ENCODE peak calls at places on chromosomes 1 and 21, in nine cellular contexts. I is thoracic aorta; N is CD8-positive, alpha-beta memory T cell; L is kidney; E is caudate nucleus; V is heart left ventricle; A is breast epithelium; C is K562; W is right cardiac atrium. O is an unnamed sample.

GRCh38 chr1:170284016-170284415 is 138.3 kb downstream of the NTMT2 start:
- DNase-seq in I (no peak), N (no peak), L (no peak), E (no peak), V (no peak), A (no peak), C (no peak), W (no peak), O (no peak)

GRCh38 chr1:26336477-26337205 is 17.3 kb downstream of the CRYBG2 start:
- DNase-seq in I (no peak), N (peak), L (peak), E (no peak), V (peak), A (peak), C (peak), W (peak), O (no peak)

GRCh38 chr1:55463814-55464445 is 248.8 kb upstream of the USP24 start:
- DNase-seq in I (no peak), N (no peak), L (no peak), E (no peak), V (no peak), A (no peak), C (no peak), W (no peak), O (no peak)

GRCh38 chr1:216686860-216687545 is 36.2 kb downstream of the ESRRG start:
- DNase-seq in I (no peak), N (no peak), L (no peak), E (no peak), V (peak), A (no peak), C (no peak), W (peak), O (no peak)

GRCh38 chr1:1989102-1989542 is 14.5 kb downstream of the CFAP74 start:
- DNase-seq in I (no peak), N (no peak), L (peak), E (no peak), V (peak), A (no peak), C (peak), W (no peak), O (no peak)

GRCh38 chr21:28436286-28436932 is 556.3 kb downstream of the LTN1 start:
- DNase-seq in I (no peak), N (no peak), L (no peak), E (no peak), V (no peak), A (no peak), C (no peak), W (no peak), O (no peak)

GRCh38 chr1:188958461-188959115 is 1519.1 kb downstream of the BRINP3 start:
- DNase-seq in I (no peak), N (no peak), L (no peak), E (no peak), V (no peak), A (no peak), C (no peak), W (no peak), O (no peak)

GRCh38 chr1:70934197-70934961 is 113.2 kb downstream of the PTGER3 start:
- DNase-seq in I (no peak), N (no peak), L (no peak), E (no peak), V (no peak), A (no peak), C (no peak), W (no peak), O (no peak)

GRCh38 chr1:51340380-51340779 is 10.0 kb upstream of the TTC39A start:
- DNase-seq in I (no peak), N (no peak), L (no peak), E (no peak), V (no peak), A (no peak), C (peak), W (no peak), O (no peak)

GRCh38 chr1:54283997-54284385 is 84.0 kb downstream of the MRPL37 start:
- DNase-seq in I (no peak), N (no peak), L (no peak), E (no peak), V (no peak), A (no peak), C (no peak), W (no peak), O (no peak)

GRCh38 chr1:30617161-30617560 is 106.2 kb downstream of the MATN1 start:
- DNase-seq in I (no peak), N (no peak), L (no peak), E (no peak), V (no peak), A (no peak), C (no peak), W (no peak), O (no peak)

GRCh38 chr1:27327964-27328363 is 6.0 kb downstream of the TMEM222 start:
- DNase-seq in I (no peak), N (no peak), L (no peak), E (no peak), V (no peak), A (no peak), C (no peak), W (no peak), O (no peak)

GRCh38 chr1:211830055-211830329 is 571 bp downstream of the LPGAT1 start:
- DNase-seq in I (no peak), N (peak), L (peak), E (no peak), V (no peak), A (no peak), C (no peak), W (no peak), O (no peak)

GRCh38 chr21:42336065-42336464 is 14.7 kb downstream of the TFF2 start:
- DNase-seq in I (no peak), N (no peak), L (no peak), E (no peak), V (no peak), A (no peak), C (no peak), W (no peak), O (no peak)

DNA sequence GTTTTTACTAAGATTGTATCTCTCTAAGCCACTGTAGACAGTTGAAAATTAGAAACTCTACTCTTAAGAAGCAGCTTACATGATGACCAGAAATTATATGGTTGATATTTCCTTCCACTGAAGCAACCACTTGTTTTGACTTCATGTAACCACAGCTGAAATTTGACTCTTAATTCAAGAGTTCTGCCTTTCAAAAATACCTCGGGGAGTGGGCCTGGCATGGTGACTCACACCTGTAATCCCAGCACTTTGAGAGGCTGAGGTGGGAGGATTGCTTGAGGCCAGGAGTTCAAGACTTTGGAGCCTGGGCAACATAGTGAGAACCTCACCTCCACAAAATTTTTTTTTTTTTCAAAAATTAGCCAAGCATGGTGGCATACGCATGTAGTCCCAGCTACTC is 4.3 kb downstream of the AMPD1 start:
- DNase-seq in I (no peak), N (no peak), L (no peak), E (no peak), V (no peak), A (no peak), C (no peak), W (no peak), O (no peak)
- H3K27ac ChIP-seq in I (no peak), N (no peak), L (no peak), E (no peak), V (no peak), A (no peak), C (no peak), W (no peak), O (no peak)

DNA sequence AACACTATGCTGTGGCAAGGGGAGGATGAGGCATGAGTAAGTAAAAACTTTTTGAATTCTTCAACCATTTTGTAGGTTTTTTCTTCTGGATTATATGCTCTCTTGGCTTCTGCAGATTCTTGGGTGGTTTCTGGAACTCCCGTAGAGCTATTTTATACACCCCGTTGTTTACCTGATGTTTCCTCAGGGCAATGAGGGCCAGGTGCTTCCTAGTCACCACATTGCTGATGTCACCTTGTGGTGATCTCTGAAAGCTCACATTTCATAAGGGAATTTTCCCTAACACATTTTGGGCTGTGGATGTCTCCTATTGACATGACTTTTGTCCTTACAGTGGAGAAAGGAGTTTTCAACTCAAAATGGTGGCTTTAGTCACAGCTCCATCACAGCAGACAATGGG is 356.6 kb downstream of the PLA2G4A start:
- DNase-seq in I (no peak), N (no peak), L (no peak), E (no peak), V (no peak), A (no peak), C (no peak), W (no peak), O (no peak)
- H3K27ac ChIP-seq in I (no peak), N (no peak), L (no peak), E (no peak), V (no peak), A (no peak), C (no peak), W (no peak), O (no peak)

GRCh38 chr1:210342986-210343780 is 14.5 kb downstream of the HHAT start:
- DNase-seq in I (no peak), N (no peak), L (no peak), E (no peak), V (no peak), A (no peak), C (no peak), W (no peak), O (no peak)
- H3K27ac ChIP-seq in I (peak), N (no peak), L (no peak), E (no peak), V (no peak), A (peak), C (no peak), W (no peak), O (no peak)

GRCh38 chr1:40563266-40563665 is 31.8 kb downstream of the ZNF684 start:
- DNase-seq in I (no peak), N (no peak), L (no peak), E (no peak), V (no peak), A (no peak), C (no peak), W (no peak), O (no peak)

GRCh38 chr1:40564506-40564905 is 33.1 kb downstream of the ZNF684 start:
- DNase-seq in I (no peak), N (no peak), L (no peak), E (no peak), V (no peak), A (no peak), C (no peak), W (no peak), O (no peak)

GRCh38 chr1:40564913-40565312 is 33.5 kb downstream of the ZNF684 start:
- DNase-seq in I (no peak), N (no peak), L (no peak), E (no peak), V (no peak), A (no peak), C (no peak), W (no peak), O (no peak)

GRCh38 chr1:40562185-40562584 is 30.7 kb downstream of the ZNF684 start:
- DNase-seq in I (no peak), N (no peak), L (no peak), E (no peak), V (no peak), A (no peak), C (no peak), W (no peak), O (no peak)

GRCh38 chr1:40567819-40568218 is 36.4 kb downstream of the ZNF684 start:
- DNase-seq in I (no peak), N (no peak), L (no peak), E (no peak), V (no peak), A (no peak), C (no peak), W (no peak), O (no peak)
- H3K27ac ChIP-seq in I (no peak), N (no peak), L (no peak), E (no peak), V (no peak), A (no peak), C (no peak), W (no peak), O (no peak)

GRCh38 chr1:17270891-17271765 is 22.2 kb downstream of the PADI3 start:
- DNase-seq in I (no peak), N (no peak), L (peak), E (no peak), V (no peak), A (no peak), C (no peak), W (no peak), O (no peak)

GRCh38 chr1:17274186-17275170 is 25.6 kb downstream of the PADI3 start:
- DNase-seq in I (no peak), N (no peak), L (no peak), E (no peak), V (no peak), A (no peak), C (peak), W (no peak), O (no peak)

GRCh38 chr1:17272066-17272465 is 23.2 kb downstream of the PADI3 start:
- DNase-seq in I (no peak), N (no peak), L (no peak), E (no peak), V (no peak), A (no peak), C (no peak), W (no peak), O (no peak)

GRCh38 chr1:17272641-17273040 is 23.7 kb downstream of the PADI3 start:
- DNase-seq in I (no peak), N (no peak), L (no peak), E (no peak), V (no peak), A (no peak), C (no peak), W (no peak), O (no peak)

DNA sequence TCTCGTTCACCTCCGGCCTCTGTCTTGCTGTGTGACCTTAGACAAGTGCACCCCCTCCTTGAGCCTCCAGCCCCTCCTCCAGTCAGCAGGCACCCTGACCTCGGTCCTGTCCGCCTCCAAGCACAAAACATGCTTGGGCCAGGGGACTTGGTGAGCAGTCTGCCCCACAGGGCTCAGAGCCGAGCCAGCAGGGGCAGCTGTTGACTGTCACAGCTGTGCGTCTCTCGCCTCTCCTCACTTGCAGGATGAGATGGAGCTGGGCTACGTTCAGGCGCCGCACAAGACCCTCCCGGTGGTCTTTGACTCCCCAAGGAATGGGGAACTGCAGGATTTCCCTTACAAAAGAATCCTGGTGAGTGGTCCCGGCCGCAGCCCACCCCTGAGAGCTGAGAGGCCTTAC is 24.2 kb downstream of the PADI3 start:
- DNase-seq in I (no peak), N (no peak), L (no peak), E (no peak), V (no peak), A (no peak), C (no peak), W (no peak), O (no peak)
- H3K27ac ChIP-seq in I (no peak), N (no peak), L (no peak), E (no peak), V (no peak), A (no peak), C (no peak), W (no peak), O (no peak)

GRCh38 chr1:158022554-158023278 is 29.3 kb downstream of the KIRREL1 start:
- DNase-seq in I (no peak), N (no peak), L (no peak), E (no peak), V (no peak), A (no peak), C (no peak), W (no peak), O (no peak)
- H3K27ac ChIP-seq in I (peak), N (no peak), L (peak), E (no peak), V (peak), A (peak), C (no peak), W (peak), O (no peak)

O was measured in substantia nigra.